ENCODE peak calls at places on chromosome 22, in six cellular contexts. C, T, G, H, Z and A are unnamed samples.

GRCh38 chr22:48616656-48617055 is 1211.0 kb downstream of the BRD1 start:
- DNase-seq in C (no peak), T (no peak), G (no peak), H (no peak), Z (no peak), A (no peak)

GRCh38 chr22:32587449-32587848 is 112.8 kb downstream of the FBXO7 start:
- DNase-seq in C (no peak), T (no peak), G (no peak), H (no peak), Z (no peak), A (no peak)

GRCh38 chr22:21641417-21641794 is 696 bp upstream of the SDF2L1 start:
- DNase-seq in C (peak), T (peak), G (no peak), H (peak), Z (peak), A (peak)

GRCh38 chr22:29306830-29307657 is 594 bp downstream of the GAS2L1 start:
- DNase-seq in C (peak), T (peak), G (peak), H (no peak), Z (peak), A (peak)

GRCh38 chr22:44584256-44584902 is 86.3 kb upstream of the RTL6 start:
- DNase-seq in C (no peak), T (no peak), G (no peak), H (no peak), Z (no peak), A (no peak)

GRCh38 chr22:28874816-28875320 is 8.5 kb upstream of the ZNRF3 start:
- DNase-seq in C (no peak), T (no peak), G (no peak), H (no peak), Z (no peak), A (no peak)

GRCh38 chr22:26097840-26098239 is 71.4 kb upstream of the SEZ6L start:
- DNase-seq in C (no peak), T (no peak), G (no peak), H (no peak), Z (no peak), A (no peak)

GRCh38 chr22:26828311-26828710 is 170.9 kb downstream of the MIAT start:
- DNase-seq in C (no peak), T (no peak), G (no peak), H (no peak), Z (no peak), A (no peak)

GRCh38 chr22:34877506-34877905 is 188.5 kb upstream of the ISX start:
- DNase-seq in C (no peak), T (no peak), G (no peak), H (no peak), Z (no peak), A (no peak)

GRCh38 chr22:30029512-30029911 is 50.8 kb upstream of the HORMAD2 start:
- DNase-seq in C (no peak), T (no peak), G (no peak), H (no peak), Z (no peak), A (no peak)

GRCh38 chr22:45548991-45549736 is 46.5 kb downstream of the FBLN1 start:
- DNase-seq in C (peak), T (no peak), G (no peak), H (no peak), Z (no peak), A (peak)

GRCh38 chr22:29225422-29226090 is 19.9 kb downstream of the EMID1 start:
- DNase-seq in C (no peak), T (peak), G (no peak), H (no peak), Z (no peak), A (no peak)

GRCh38 chr22:25062378-25063095 is 110.0 kb downstream of the KIAA1671 start:
- DNase-seq in C (no peak), T (peak), G (no peak), H (no peak), Z (no peak), A (no peak)

GRCh38 chr22:41833369-41834004 is 582 bp downstream of the SREBF2 start:
- DNase-seq in C (peak), T (peak), G (peak), H (peak), Z (no peak), A (no peak)

GRCh38 chr22:27220349-27220748 is 563.0 kb downstream of the MIAT start:
- DNase-seq in C (no peak), T (no peak), G (no peak), H (no peak), Z (no peak), A (no peak)

GRCh38 chr22:41532908-41533825 is 11.1 kb downstream of the POLR3H start:
- DNase-seq in C (peak), T (peak), G (peak), H (peak), Z (peak), A (peak)

GRCh38 chr22:27043246-27043645 is 385.9 kb downstream of the MIAT start:
- DNase-seq in C (no peak), T (no peak), G (no peak), H (no peak), Z (no peak), A (no peak)

GRCh38 chr22:24566899-24567511 is 11.2 kb downstream of the SNRPD3 start:
- DNase-seq in C (no peak), T (no peak), G (no peak), H (no peak), Z (no peak), A (no peak)

GRCh38 chr22:25235547-25236290 is 16.3 kb downstream of the CRYBB2 start:
- DNase-seq in C (peak), T (peak), G (peak), H (peak), Z (peak), A (peak)

GRCh38 chr22:28600546-28601143 is 79.0 kb downstream of the TTC28 start:
- DNase-seq in C (peak), T (peak), G (no peak), H (no peak), Z (peak), A (peak)

GRCh38 chr22:46088541-46089311 is 61.6 kb upstream of the PPARA start:
- DNase-seq in C (no peak), T (peak), G (no peak), H (no peak), Z (no peak), A (no peak)

GRCh38 chr22:16808744-16809143 is 16.5 kb downstream of the XKR3 start:
- DNase-seq in C (no peak), T (no peak), G (no peak), H (no peak), Z (no peak), A (no peak)

GRCh38 chr22:24181996-24182560 is 791 bp downstream of the SUSD2 start:
- DNase-seq in C (no peak), T (no peak), G (no peak), H (no peak), Z (no peak), A (no peak)

GRCh38 chr22:32132783-32133182 is 26.3 kb downstream of the C22orf42 start:
- DNase-seq in C (no peak), T (no peak), G (no peak), H (no peak), Z (no peak), A (no peak)

GRCh38 chr22:35587896-35588295 is 29.2 kb downstream of the MB start:
- DNase-seq in C (no peak), T (no peak), G (no peak), H (no peak), Z (no peak), A (no peak)

GRCh38 chr22:23891726-23892125 is 2.5 kb upstream of the MIF start:
- DNase-seq in C (no peak), T (no peak), G (no peak), H (no peak), Z (no peak), A (no peak)

GRCh38 chr22:44658371-44658953 is 43.5 kb upstream of the PRR5 start:
- DNase-seq in C (no peak), T (peak), G (no peak), H (no peak), Z (no peak), A (no peak)

GRCh38 chr22:45819305-45819704 is 147.7 kb downstream of the ATXN10 start:
- DNase-seq in C (no peak), T (no peak), G (no peak), H (no peak), Z (no peak), A (no peak)

GRCh38 chr22:19536564-19536963 is 12.4 kb upstream of the CLDN5 start:
- DNase-seq in C (no peak), T (no peak), G (no peak), H (no peak), Z (no peak), A (no peak)

GRCh38 chr22:38246046-38246658 is 26.7 kb downstream of the TMEM184B start:
- DNase-seq in C (no peak), T (no peak), G (no peak), H (no peak), Z (no peak), A (no peak)

GRCh38 chr22:27597703-27598444 is 203.7 kb downstream of the MN1 start:
- DNase-seq in C (peak), T (no peak), G (no peak), H (no peak), Z (no peak), A (peak)

GRCh38 chr22:38788016-38788415 is 5.9 kb downstream of the DNAL4 start:
- DNase-seq in C (no peak), T (peak), G (no peak), H (no peak), Z (no peak), A (no peak)

GRCh38 chr22:41713004-41713403 is 13.7 kb downstream of the MEI1 start:
- DNase-seq in C (no peak), T (no peak), G (no peak), H (no peak), Z (peak), A (no peak)

GRCh38 chr22:41410311-41410751 is 28.6 kb downstream of the TEF start:
- DNase-seq in C (no peak), T (no peak), G (no peak), H (no peak), Z (no peak), A (no peak)

GRCh38 chr22:42026705-42027104 is 28.1 kb downstream of the WBP2NL start:
- DNase-seq in C (no peak), T (no peak), G (peak), H (peak), Z (no peak), A (no peak)

GRCh38 chr22:28792491-28793383 is 7.6 kb downstream of the XBP1 start:
- DNase-seq in C (no peak), T (no peak), G (no peak), H (no peak), Z (no peak), A (no peak)

GRCh38 chr22:24945430-24945829 is 1.1 kb downstream of the LHFPL7 start:
- DNase-seq in C (no peak), T (no peak), G (no peak), H (no peak), Z (no peak), A (no peak)

GRCh38 chr22:38754247-38755154 is 1.3 kb downstream of the SUN2 start:
- DNase-seq in C (peak), T (peak), G (no peak), H (peak), Z (peak), A (no peak)

GRCh38 chr22:30181459-30182353 is 64.9 kb downstream of the LIF start:
- DNase-seq in C (no peak), T (peak), G (no peak), H (no peak), Z (no peak), A (no peak)

GRCh38 chr22:41517172-41518047 is 26.9 kb downstream of the POLR3H start:
- DNase-seq in C (peak), T (peak), G (peak), H (peak), Z (peak), A (peak)

DNA sequence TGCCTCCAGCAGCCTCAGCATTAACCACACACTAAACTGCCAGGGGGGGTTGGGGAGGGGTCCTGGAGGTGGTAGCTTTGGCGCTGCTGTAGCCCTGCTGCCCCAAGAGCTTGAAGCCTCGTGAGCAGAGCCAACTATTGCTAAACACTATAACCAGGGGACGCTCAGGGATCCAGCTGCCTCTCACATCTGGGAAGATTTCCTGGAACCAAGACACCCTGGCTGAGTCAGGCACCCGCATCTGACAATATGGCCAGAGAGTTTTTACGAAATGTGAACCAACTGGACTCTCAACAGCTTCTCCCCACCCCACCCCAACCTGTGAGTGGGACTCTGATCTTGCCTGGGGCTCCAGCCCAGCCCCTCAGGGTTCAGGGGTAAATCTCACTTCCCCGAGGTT is 14.3 kb downstream of the C1QTNF6 start:
- DNase-seq in C (no peak), T (no peak), G (peak), H (no peak), Z (no peak), A (no peak)
- TF ChIP-seq JUN in C (no peak), T (no peak), G (no peak), H (no peak), Z (no peak), A (no peak)

GRCh38 chr22:36856121-36856791 is 4.5 kb upstream of the NCF4 start:
- DNase-seq in C (peak), T (peak), G (peak), H (peak), Z (peak), A (peak)

GRCh38 chr22:36855478-36855877 is 5.3 kb upstream of the NCF4 start:
- DNase-seq in C (no peak), T (no peak), G (no peak), H (no peak), Z (no peak), A (no peak)

GRCh38 chr22:36858156-36858555 is 2.6 kb upstream of the NCF4 start:
- DNase-seq in C (no peak), T (no peak), G (no peak), H (no peak), Z (no peak), A (no peak)

GRCh38 chr22:36858966-36859365 is 1.8 kb upstream of the NCF4 start:
- DNase-seq in C (no peak), T (no peak), G (no peak), H (no peak), Z (no peak), A (no peak)

GRCh38 chr22:36856792-36857135 is 4.0 kb upstream of the NCF4 start:
- DNase-seq in C (no peak), T (no peak), G (no peak), H (no peak), Z (no peak), A (no peak)
- TF ChIP-seq JUN in C (no peak), T (no peak), G (no peak), H (no peak), Z (no peak), A (no peak)

GRCh38 chr22:47203554-47203991 is 441.1 kb downstream of the TBC1D22A start:
- DNase-seq in C (no peak), T (no peak), G (no peak), H (peak), Z (no peak), A (no peak)

GRCh38 chr22:47205081-47205491 is 442.6 kb downstream of the TBC1D22A start:
- DNase-seq in C (no peak), T (no peak), G (no peak), H (peak), Z (no peak), A (no peak)

GRCh38 chr22:47205562-47205961 is 443.1 kb downstream of the TBC1D22A start:
- DNase-seq in C (no peak), T (no peak), G (no peak), H (peak), Z (no peak), A (no peak)

GRCh38 chr22:47202819-47203553 is 440.5 kb downstream of the TBC1D22A start:
- DNase-seq in C (no peak), T (no peak), G (no peak), H (peak), Z (no peak), A (no peak)

GRCh38 chr22:47204002-47204979 is 441.8 kb downstream of the TBC1D22A start:
- DNase-seq in C (no peak), T (no peak), G (no peak), H (peak), Z (no peak), A (no peak)
- TF ChIP-seq JUN in C (no peak), T (no peak), G (no peak), H (no peak), Z (no peak), A (no peak)

GRCh38 chr22:49827853-49828598 is at the start of gene BRD1:
- DNase-seq in C (peak), T (peak), G (no peak), H (no peak), Z (no peak), A (no peak)

GRCh38 chr22:49826603-49827306 is 918 bp downstream of the BRD1 start:
- DNase-seq in C (no peak), T (peak), G (no peak), H (peak), Z (no peak), A (no peak)

GRCh38 chr22:49825944-49826602 is 1.6 kb downstream of the BRD1 start:
- DNase-seq in C (peak), T (peak), G (no peak), H (no peak), Z (peak), A (no peak)

GRCh38 chr22:49828599-49828965 is 909 bp upstream of the BRD1 start:
- DNase-seq in C (no peak), T (no peak), G (no peak), H (no peak), Z (no peak), A (no peak)

GRCh38 chr22:49827307-49827852 is 293 bp downstream of the BRD1 start:
- DNase-seq in C (peak), T (no peak), G (no peak), H (no peak), Z (no peak), A (no peak)
- TF ChIP-seq JUN in C (no peak), T (no peak), G (no peak), H (no peak), Z (no peak), A (no peak)

GRCh38 chr22:22752556-22753477 is 108.4 kb downstream of the GGTLC2 start:
- DNase-seq in C (peak), T (no peak), G (no peak), H (peak), Z (no peak), A (no peak)
- TF ChIP-seq JUN in C (no peak), T (no peak), G (no peak), H (no peak), Z (no peak), A (no peak)

DNA sequence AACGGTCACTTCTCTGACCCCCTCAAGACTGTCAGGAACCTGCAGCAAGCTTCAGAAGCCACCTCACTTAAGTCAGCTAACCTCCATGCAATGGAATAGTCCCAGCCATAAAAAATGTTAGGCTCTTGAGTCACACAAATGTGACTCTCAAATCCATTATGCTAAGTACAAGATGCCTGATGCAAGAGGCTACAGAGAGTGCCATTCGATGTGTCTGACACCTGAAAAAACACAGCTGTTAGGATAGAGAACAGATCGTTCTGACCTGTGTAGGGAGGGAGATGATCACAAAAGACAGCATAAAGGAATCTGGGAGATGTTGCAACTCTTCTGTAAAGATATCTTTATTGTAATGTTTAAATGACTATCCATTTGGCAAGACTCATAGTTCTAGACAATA is 712.4 kb downstream of the TBC1D22A start:
- DNase-seq in C (no peak), T (no peak), G (no peak), H (no peak), Z (no peak), A (no peak)
- TF ChIP-seq JUN in C (no peak), T (no peak), G (no peak), H (no peak), Z (no peak), A (no peak)

GRCh38 chr22:43378011-43378704 is 33.7 kb upstream of the MPPED1 start:
- DNase-seq in C (no peak), T (no peak), G (no peak), H (no peak), Z (peak), A (no peak)
- TF ChIP-seq JUN in C (no peak), T (no peak), G (no peak), H (no peak), Z (no peak), A (no peak)

GRCh38 chr22:39943366-39943765 is 16.8 kb upstream of the TMA7B start:
- DNase-seq in C (no peak), T (no peak), G (peak), H (peak), Z (no peak), A (no peak)
- TF ChIP-seq JUN in C (no peak), T (no peak), G (no peak), H (no peak), Z (no peak), A (no peak)